ENCODE peak calls at places on chromosomes 13 and 19, in four cellular contexts. R is cardiac fibroblast, I is colonic mucosa, L is NT2/D1. Y is an unnamed sample.

GRCh38 chr19:54319049-54319448 is 6.1 kb upstream of the LILRA5 start:
- DNase-seq in R (no peak), I (no peak), L (no peak), Y (no peak)

GRCh38 chr19:1270854-1271527 is 1.9 kb downstream of the CIRBP start:
- DNase-seq in R (peak), I (no peak), L (no peak), Y (no peak)

GRCh38 chr19:18007939-18008673 is at the start of gene ARRDC2:
- DNase-seq in R (peak), I (peak), L (peak), Y (no peak)

GRCh38 chr13:62014299-62014698 is 598.6 kb upstream of the PCDH20 start:
- DNase-seq in R (peak), I (no peak), L (no peak), Y (no peak)

GRCh38 chr19:31307270-31307669 is 42.0 kb downstream of the TSHZ3 start:
- DNase-seq in R (no peak), I (no peak), L (no peak), Y (no peak)

GRCh38 chr13:27027086-27027667 is 144.4 kb downstream of the USP12 start:
- DNase-seq in R (no peak), I (no peak), L (no peak), Y (no peak)

GRCh38 chr19:2578391-2578826 is 102.5 kb downstream of the GADD45B start:
- DNase-seq in R (peak), I (peak), L (no peak), Y (no peak)

GRCh38 chr19:18460313-18460712 is 22.4 kb upstream of the ISYNA1 start:
- DNase-seq in R (peak), I (no peak), L (no peak), Y (no peak)

GRCh38 chr19:14347999-14348889 is 33.0 kb upstream of the ADGRE5 start:
- DNase-seq in R (peak), I (peak), L (no peak), Y (peak)

GRCh38 chr19:42241279-42241678 is 1.1 kb downstream of the GSK3A start:
- DNase-seq in R (no peak), I (no peak), L (no peak), Y (no peak)

GRCh38 chr19:52945652-52946321 is 16.9 kb downstream of the ZNF816 start:
- DNase-seq in R (no peak), I (no peak), L (no peak), Y (no peak)

GRCh38 chr13:106405731-106406130 is 129.7 kb downstream of the EFNB2 start:
- DNase-seq in R (no peak), I (no peak), L (no peak), Y (no peak)

GRCh38 chr19:17070421-17070820 is 4.8 kb downstream of the HAUS8 start:
- DNase-seq in R (no peak), I (no peak), L (no peak), Y (no peak)

GRCh38 chr13:99289674-99290337 is 17.4 kb downstream of the GPR183 start:
- DNase-seq in R (no peak), I (no peak), L (no peak), Y (no peak)

GRCh38 chr13:33636955-33637670 is 180.8 kb upstream of the RFC3 start:
- DNase-seq in R (peak), I (no peak), L (no peak), Y (no peak)

DNA sequence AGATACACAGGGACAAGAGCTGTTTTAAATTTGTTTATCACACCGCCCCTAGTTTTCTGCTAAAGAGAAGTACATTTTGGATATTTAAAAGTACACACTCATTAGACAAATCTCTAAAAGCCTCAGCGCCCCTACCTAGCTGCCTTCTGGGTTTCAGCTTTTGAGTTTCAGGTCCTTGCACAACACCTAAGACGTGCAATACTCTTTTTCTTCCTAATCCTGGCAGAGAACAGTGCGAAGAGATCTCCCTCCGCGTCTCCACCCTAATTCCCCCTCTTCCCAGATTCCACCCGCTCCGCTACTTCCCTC is 419 bp upstream of the KLF5 start:
- DNase-seq in R (no peak), I (no peak), L (no peak), Y (no peak)
- H3K4me3 ChIP-seq in R (peak), I (peak), L (peak), Y (peak)

GRCh38 chr13:51944428-51944827 is 66.8 kb downstream of the ATP7B start:
- DNase-seq in R (no peak), I (no peak), L (no peak), Y (no peak)

GRCh38 chr13:51945149-51945548 is 66.1 kb downstream of the ATP7B start:
- DNase-seq in R (no peak), I (no peak), L (no peak), Y (no peak)

GRCh38 chr13:51938454-51938853 is 72.8 kb downstream of the ATP7B start:
- DNase-seq in R (no peak), I (no peak), L (no peak), Y (no peak)

GRCh38 chr13:51943721-51944120 is 67.5 kb downstream of the ATP7B start:
- DNase-seq in R (no peak), I (no peak), L (no peak), Y (no peak)

DNA sequence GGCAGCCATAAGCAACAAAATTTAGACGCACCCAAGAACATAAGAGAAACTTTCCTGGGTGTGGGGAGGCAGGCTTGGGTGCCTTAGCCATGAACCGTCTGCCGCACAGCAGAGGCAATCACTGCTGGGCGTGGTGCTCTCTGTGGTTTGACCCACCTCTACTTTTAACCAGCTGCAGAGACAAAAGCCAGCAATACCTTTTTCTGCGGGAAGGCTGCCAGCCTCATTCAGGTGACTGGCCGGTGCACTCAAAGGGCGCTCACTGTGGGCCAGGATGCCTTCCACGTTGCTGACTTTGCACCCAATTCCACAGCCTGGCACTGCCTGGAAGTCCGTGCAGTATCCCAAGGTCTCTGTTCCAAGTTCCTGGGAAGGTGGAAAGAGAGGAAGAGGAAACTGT is 69.1 kb downstream of the ATP7B start:
- DNase-seq in R (no peak), I (peak), L (no peak), Y (no peak)
- H3K4me3 ChIP-seq in R (no peak), I (no peak), L (no peak), Y (no peak)

GRCh38 chr19:4496304-4496703 is 22.0 kb downstream of the PLIN4 start:
- DNase-seq in R (no peak), I (no peak), L (no peak), Y (no peak)

GRCh38 chr19:4499855-4500254 is 18.4 kb downstream of the PLIN4 start:
- DNase-seq in R (no peak), I (no peak), L (no peak), Y (no peak)

GRCh38 chr19:4499318-4499717 is 19.0 kb downstream of the PLIN4 start:
- DNase-seq in R (no peak), I (no peak), L (no peak), Y (no peak)

GRCh38 chr19:4495471-4495870 is 22.8 kb downstream of the PLIN4 start:
- DNase-seq in R (no peak), I (no peak), L (no peak), Y (no peak)

GRCh38 chr19:4497770-4498389 is 20.4 kb downstream of the PLIN4 start:
- DNase-seq in R (no peak), I (no peak), L (no peak), Y (no peak)
- H3K4me3 ChIP-seq in R (no peak), I (no peak), L (no peak), Y (no peak)

GRCh38 chr13:85316501-85316900 is 482.7 kb downstream of the SLITRK6 start:
- DNase-seq in R (no peak), I (no peak), L (no peak), Y (no peak)
- H3K4me3 ChIP-seq in R (no peak), I (no peak), L (no peak), Y (no peak)

GRCh38 chr19:40567750-40568494 is 8.8 kb upstream of the SHKBP1 start:
- DNase-seq in R (no peak), I (no peak), L (no peak), Y (no peak)
- H3K4me3 ChIP-seq in R (peak), I (no peak), L (peak), Y (no peak)

GRCh38 chr19:55482967-55483671 is 1.9 kb upstream of the NAT14 start:
- DNase-seq in R (no peak), I (no peak), L (no peak), Y (no peak)
- H3K4me3 ChIP-seq in R (no peak), I (no peak), L (no peak), Y (no peak)

GRCh38 chr13:96984061-96984508 is 10.2 kb downstream of the OXGR1 start:
- DNase-seq in R (peak), I (peak), L (no peak), Y (peak)
- H3K4me3 ChIP-seq in R (no peak), I (no peak), L (no peak), Y (peak)

DNA sequence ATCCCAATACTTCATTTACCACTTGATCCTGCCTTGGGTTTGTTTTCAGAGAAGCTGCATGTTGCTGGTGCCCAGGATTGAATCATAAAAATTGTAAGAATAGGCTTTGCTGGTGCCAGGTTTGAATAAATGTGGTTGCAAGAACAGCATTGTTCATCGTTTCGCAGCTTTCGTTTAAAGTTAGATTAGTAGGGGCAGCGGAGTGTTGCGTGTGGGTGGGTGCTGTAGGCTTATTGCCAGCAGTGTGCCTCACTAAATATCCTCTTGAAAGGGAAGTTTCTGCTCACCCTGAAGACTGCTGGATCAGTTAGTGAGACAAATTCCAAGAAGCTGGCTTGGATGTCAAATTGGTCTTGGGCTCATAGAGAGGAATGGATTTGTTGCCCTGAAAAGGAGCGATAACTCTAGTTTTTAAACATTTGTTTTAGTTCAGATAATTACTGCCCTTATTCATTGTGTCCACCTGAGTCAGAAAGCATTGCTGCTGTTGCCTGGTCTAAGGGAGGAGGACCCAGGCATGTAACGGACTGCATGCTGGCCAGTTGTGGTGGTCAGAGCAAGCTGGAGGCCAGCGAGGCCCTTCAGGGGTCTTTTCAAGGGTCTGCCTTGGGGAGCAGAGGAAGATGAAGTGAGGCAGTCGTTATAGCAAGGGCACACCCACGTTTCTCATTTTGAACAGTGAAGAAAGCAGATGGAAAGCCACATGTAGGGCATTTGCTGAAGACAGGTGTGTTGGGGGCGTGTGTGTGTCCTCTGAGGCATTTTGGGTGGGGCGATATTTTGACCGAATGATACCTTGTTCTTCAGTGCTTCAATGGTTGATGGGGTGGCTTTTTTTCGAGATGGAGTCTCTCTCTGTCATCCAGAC is 8.5 kb downstream of the ILF3 start:
- DNase-seq in R (peak), I (no peak), L (no peak), Y (no peak)
- H3K4me3 ChIP-seq in R (no peak), I (no peak), L (no peak), Y (no peak)

DNA sequence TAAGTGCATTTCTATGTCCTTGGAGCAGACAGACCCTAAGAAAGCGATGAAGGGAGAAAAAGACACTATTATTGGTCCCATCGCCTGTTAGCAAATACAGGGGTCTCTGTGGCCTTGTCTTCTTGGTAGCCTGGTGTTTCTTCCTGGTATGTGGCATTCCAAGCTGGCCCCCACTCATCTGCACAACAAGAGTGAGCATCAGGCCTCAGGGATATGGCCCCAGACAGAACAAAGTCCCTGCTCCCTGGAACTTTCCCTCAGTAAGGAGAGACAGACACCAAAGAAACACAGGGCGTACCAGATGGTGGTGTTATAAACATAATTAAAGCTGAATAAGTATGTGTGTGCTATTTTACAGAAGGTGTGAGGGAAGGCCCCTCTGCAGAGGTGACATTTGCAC is 48.2 kb upstream of the KPNA3 start:
- DNase-seq in R (no peak), I (no peak), L (peak), Y (no peak)
- H3K4me3 ChIP-seq in R (no peak), I (no peak), L (no peak), Y (no peak)

Y was measured in HAP-1.